ENCODE peak calls at places on chromosomes 2 and 18, in six cellular contexts. F is uterus, U is psoas muscle, C is MM.1S, S is right lobe of liver, T is hepatocyte. N is an unnamed sample.

GRCh38 chr18:36752929-36753865 is 75.6 kb downstream of the TPGS2 start:
- DNase-seq in F (no peak), U (no peak), C (no peak), S (no peak), T (no peak), N (no peak)

GRCh38 chr18:27808678-27809077 is 368.3 kb downstream of the CDH2 start:
- DNase-seq in F (no peak), U (no peak), C (no peak), S (no peak), T (no peak), N (no peak)

GRCh38 chr2:135662088-135662487 is 79.6 kb upstream of the UBXN4 start:
- DNase-seq in F (no peak), U (no peak), C (no peak), S (no peak), T (peak; percentile 26), N (no peak)

GRCh38 chr2:60468390-60469085 is 84.9 kb downstream of the BCL11A start:
- DNase-seq in F (no peak), U (no peak), C (peak; percentile 27), S (no peak), T (no peak), N (no peak)

GRCh38 chr2:75489682-75490180 is 71.0 kb downstream of the EVA1A start:
- DNase-seq in F (no peak), U (no peak), C (no peak), S (no peak), T (no peak), N (no peak)

GRCh38 chr2:1339757-1340515 is 73.3 kb upstream of the TPO start:
- DNase-seq in F (no peak), U (no peak), C (no peak), S (no peak), T (no peak), N (no peak)

GRCh38 chr2:151260492-151261239 is 997 bp downstream of the RBM43 start:
- DNase-seq in F (no peak), U (no peak), C (no peak), S (no peak), T (no peak), N (no peak)

GRCh38 chr2:117170897-117171296 is 643.6 kb upstream of the DDX18 start:
- DNase-seq in F (no peak), U (no peak), C (no peak), S (no peak), T (no peak), N (no peak)

GRCh38 chr2:150135223-150135883 is 352.1 kb downstream of the RND3 start:
- DNase-seq in F (no peak), U (no peak), C (no peak), S (peak; percentile 31), T (peak; percentile 30), N (no peak)

GRCh38 chr18:3689091-3689490 is 239.1 kb downstream of the TGIF1 start:
- DNase-seq in F (no peak), U (no peak), C (no peak), S (no peak), T (no peak), N (no peak)

GRCh38 chr2:190578158-190579057 is 43.9 kb upstream of the NEMP2 start:
- DNase-seq in F (peak; percentile 27), U (no peak), C (no peak), S (no peak), T (peak; percentile 55), N (no peak)

GRCh38 chr2:82234283-82234682 is 1929.7 kb upstream of the LRRTM1 start:
- DNase-seq in F (no peak), U (no peak), C (no peak), S (no peak), T (no peak), N (no peak)
- TF ChIP-seq CTCF in F (no peak), U (no peak), C (peak; percentile 30), S (no peak), T (no peak), N (no peak)

GRCh38 chr18:71134122-71134521 is 845.3 kb downstream of the SOCS6 start:
- DNase-seq in F (no peak), U (no peak), C (no peak), S (no peak), T (no peak), N (no peak)
- H3K9me3 ChIP-seq in F (no peaks in the 10 kb centered on the region), U (no peaks in the 10 kb centered on the region), C (no peaks in the 10 kb centered on the region), S (no peaks in the 10 kb centered on the region), T (no peaks in the 10 kb centered on the region), N (peaks cover 10% of the 10 kb centered on the region)

DNA sequence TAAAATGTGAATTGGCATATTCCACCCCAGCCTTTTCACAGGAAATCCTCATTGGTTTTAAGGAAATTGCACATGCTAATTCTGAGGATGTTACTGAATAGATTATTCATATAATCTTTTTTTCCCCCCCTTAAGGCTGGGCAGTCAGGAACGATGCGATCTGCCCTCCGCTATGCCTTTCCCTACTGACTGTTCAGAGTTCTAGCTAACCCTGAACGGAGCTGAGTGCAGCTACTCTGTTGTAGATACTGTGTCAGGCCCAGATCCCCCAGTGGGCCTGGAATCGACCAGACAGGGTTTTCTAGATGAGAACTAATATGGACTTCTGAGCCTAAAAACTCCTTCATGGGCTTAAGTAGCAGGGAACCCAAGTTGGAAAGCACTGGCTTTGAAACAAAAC is 192.2 kb downstream of the TCF4 start:
- DNase-seq in F (no peak), U (no peak), C (no peak), S (no peak), T (no peak), N (no peak)
- H3K27ac ChIP-seq in F (no peak overlapping the region), U (no peak overlapping the region), C (no peak overlapping the region), S (no peak overlapping the region), T (no peak overlapping the region), N (no peak overlapping the region)

GRCh38 chr2:28750316-28751101 is 1.1 kb upstream of the PPP1CB start:
- DNase-seq in F (peak; percentile 45), U (no peak), C (peak; percentile 35), S (no peak), T (peak; percentile 60), N (no peak)
- TF ChIP-seq CTCF in F (no peak), U (no peak), C (no peak), S (peak; percentile 4), T (peak; percentile 5), N (no peak)

DNA sequence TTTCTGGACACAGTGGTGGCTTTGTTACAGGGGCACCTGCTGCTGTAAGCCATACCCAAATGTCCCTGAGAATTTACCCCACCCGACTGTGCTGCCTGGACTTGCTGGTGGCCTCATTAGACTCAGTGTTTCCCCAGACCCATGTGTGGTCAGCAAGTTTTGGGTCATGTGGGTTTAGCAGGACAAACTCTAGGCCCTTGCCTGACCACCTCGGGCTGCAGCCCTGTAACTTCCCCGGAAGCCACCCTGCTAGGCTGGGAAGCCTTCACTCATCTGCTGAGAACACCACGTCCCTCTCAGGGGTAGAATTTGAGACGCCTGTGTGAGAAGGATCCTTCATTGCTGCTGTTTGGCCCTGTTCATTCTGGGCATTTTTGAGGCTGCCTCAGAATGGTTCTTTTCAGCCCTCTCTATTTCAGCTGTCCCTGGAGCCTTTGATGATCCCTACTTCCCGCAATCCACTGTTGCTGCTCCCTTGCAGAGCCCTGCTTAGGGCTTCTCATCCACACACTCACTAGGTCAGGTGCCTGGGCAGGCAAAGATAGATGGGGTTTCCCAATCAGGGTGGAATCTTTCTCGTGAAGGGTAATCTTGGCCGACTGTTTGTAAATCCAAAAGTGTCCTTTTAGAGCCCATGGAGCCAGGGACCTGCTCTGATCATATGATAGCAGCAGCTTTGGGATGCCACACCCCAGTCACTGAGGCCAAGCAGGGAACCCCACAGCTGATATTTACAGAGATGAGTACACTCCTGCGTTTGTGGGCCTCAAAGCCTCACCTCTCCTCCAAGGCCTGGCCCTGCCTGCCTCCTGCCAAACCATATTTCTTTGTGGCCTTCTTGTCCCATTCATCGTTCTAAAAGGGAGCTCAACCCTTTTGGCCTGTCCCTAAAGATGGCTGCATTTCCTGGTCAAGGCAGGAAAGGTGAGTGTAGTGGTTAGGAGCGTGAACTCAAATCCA is 6.7 kb downstream of the EHD3 start:
- DNase-seq in F (no peak), U (no peak), C (no peak), S (no peak), T (no peak), N (no peak)
- H3K9me3 ChIP-seq in F (no peaks in the 10 kb centered on the region), U (no peaks in the 10 kb centered on the region), C (no peaks in the 10 kb centered on the region), S (no peaks in the 10 kb centered on the region), T (no peaks in the 10 kb centered on the region), N (no peaks in the 10 kb centered on the region)

DNA sequence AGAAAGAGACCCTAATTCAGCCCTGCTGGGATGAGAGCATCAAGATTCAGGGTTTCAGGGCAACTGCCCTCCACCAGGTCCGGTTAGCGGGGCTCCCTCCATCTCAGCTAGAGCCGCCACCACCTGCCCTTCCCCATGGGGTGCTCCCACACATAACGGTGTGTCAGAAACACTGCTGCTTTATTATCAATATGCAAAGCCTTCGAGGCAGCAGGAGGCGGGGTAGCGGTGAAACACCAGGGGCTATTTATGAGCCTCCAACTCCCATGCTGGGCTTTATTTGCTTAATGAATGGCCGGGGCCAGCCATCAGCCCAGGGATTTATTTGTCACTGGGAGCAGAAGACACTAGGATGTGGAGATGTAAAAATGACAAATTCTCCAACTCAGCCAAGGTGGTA is 109.8 kb downstream of the GALNT14 start:
- DNase-seq in F (no peak), U (no peak), C (no peak), S (no peak), T (no peak), N (no peak)
- H3K27ac ChIP-seq in F (no peak overlapping the region), U (no peak overlapping the region), C (no peak overlapping the region), S (no peak overlapping the region), T (no peak overlapping the region), N (no peak overlapping the region)